ENCODE peak calls at places on chromosomes 12 and 14, in four cellular contexts. P is fibroblast of the aortic adventitia, G is Right ventricle myocardium superior, L is NCI-H1092. E is an unnamed sample.

GRCh38 chr12:93502802-93503623 is 35.7 kb downstream of the MRPL42 start:
- DNase-seq in G (no peak), L (no peak), P (peak), E (no peak)

GRCh38 chr12:2443766-2444165 is 351.0 kb upstream of the FKBP4 start:
- DNase-seq in P (no peak), L (no peak), G (no peak), E (no peak)

GRCh38 chr14:96639550-96639949 is 137.4 kb downstream of the PAPOLA start:
- DNase-seq in L (no peak), P (no peak), G (no peak), E (no peak)

GRCh38 chr14:64717870-64718269 is 13.6 kb downstream of the PLEKHG3 start:
- DNase-seq in L (no peak), G (no peak), P (no peak), E (no peak)

GRCh38 chr12:117279606-117280005 is 81.8 kb downstream of the NOS1 start:
- DNase-seq in L (no peak), G (no peak), P (no peak), E (no peak)

GRCh38 chr12:76176935-76177334 is 92.5 kb upstream of the NAP1L1 start:
- DNase-seq in P (no peak), L (no peak), G (no peak), E (no peak)

GRCh38 chr14:92391746-92392145 is 68.8 kb downstream of the SLC24A4 start:
- DNase-seq in G (no peak), P (no peak), L (no peak), E (no peak)

GRCh38 chr14:50521912-50522341 is 10.4 kb downstream of the MAP4K5 start:
- DNase-seq in P (peak), G (no peak), L (no peak), E (no peak)

GRCh38 chr12:118166946-118167345 is 31.0 kb downstream of the PEBP1 start:
- DNase-seq in P (no peak), G (no peak), L (no peak), E (no peak)

GRCh38 chr12:538731-539539 is 79.2 kb downstream of the B4GALNT3 start:
- DNase-seq in G (peak), P (peak), L (peak), E (no peak)

GRCh38 chr12:45655186-45655585 is 74.3 kb upstream of the ARID2 start:
- DNase-seq in L (peak), G (no peak), P (no peak), E (no peak)

GRCh38 chr14:97328743-97329142 is 531.6 kb downstream of the VRK1 start:
- DNase-seq in P (no peak), G (no peak), L (no peak), E (no peak)

GRCh38 chr14:64238049-64238448 is 56.1 kb downstream of the ESR2 start:
- DNase-seq in L (no peak), P (no peak), G (no peak), E (no peak)

GRCh38 chr14:68000516-68000915 is 180.9 kb downstream of the RAD51B start:
- DNase-seq in G (no peak), L (no peak), P (peak), E (no peak)

GRCh38 chr12:65308001-65308400 is 29.5 kb downstream of the MSRB3 start:
- DNase-seq in L (no peak), P (peak), G (no peak), E (no peak)

GRCh38 chr12:54463034-54463433 is 10.4 kb downstream of the GTSF1 start:
- DNase-seq in P (peak), L (no peak), G (peak), E (peak)

GRCh38 chr12:49624919-49625577 is 1.7 kb downstream of the PRPF40B start:
- DNase-seq in G (no peak), L (no peak), P (peak), E (no peak)

GRCh38 chr14:24196071-24197061 is 1.1 kb upstream of the TM9SF1 start:
- DNase-seq in G (no peak), L (no peak), P (peak), E (no peak)

GRCh38 chr14:51328942-51329350 is 88.9 kb downstream of the TMX1 start:
- DNase-seq in L (no peak), P (peak), G (no peak), E (no peak)

GRCh38 chr12:109719123-109720022 is 5.7 kb downstream of the FAM222A start:
- DNase-seq in P (no peak), L (no peak), G (no peak), E (no peak)

GRCh38 chr14:32696325-32697101 is 242.2 kb upstream of the NPAS3 start:
- DNase-seq in P (no peak), L (no peak), G (no peak), E (no peak)

GRCh38 chr12:95396849-95397498 is 77.0 kb upstream of the METAP2 start:
- DNase-seq in P (peak), G (no peak), L (no peak), E (no peak)

GRCh38 chr12:110037315-110037714 is 11.0 kb downstream of the C12orf76 start:
- DNase-seq in P (no peak), L (no peak), G (no peak), E (no peak)

GRCh38 chr14:75654127-75654732 is 6.4 kb downstream of the ERG28 start:
- DNase-seq in G (peak), P (peak), L (peak), E (peak)

GRCh38 chr12:103821773-103822172 is 19.3 kb downstream of the NT5DC3 start:
- DNase-seq in P (peak), L (no peak), G (no peak), E (no peak)